ENCODE peak calls at places on chromosomes 13 and 19, in seven cellular contexts. Z is IMR-90, G is mesendoderm, D is H1, J is mesenchymal stem cell, N is H9, V is trophoblast cell. F is an unnamed sample.

GRCh38 chr19:44741841-44742352 is 6.6 kb upstream of the BCL3 start:
- DNase-seq in V (peak), Z (peak), D (no peak), N (peak), G (peak), J (peak), F (no peak)

GRCh38 chr13:43357435-43358065 is 334.2 kb downstream of the DNAJC15 start:
- DNase-seq in G (no peak), N (no peak), Z (no peak), J (no peak), D (no peak), V (no peak), F (no peak)

GRCh38 chr19:15534957-15535864 is 26.9 kb downstream of the CYP4F22 start:
- DNase-seq in Z (no peak), N (no peak), J (no peak), G (no peak), D (no peak), V (no peak), F (no peak)

GRCh38 chr13:112115403-112116091 is 48.6 kb downstream of the SOX1 start:
- DNase-seq in J (no peak), V (no peak), N (no peak), G (no peak), Z (no peak), D (no peak), F (no peak)

GRCh38 chr13:51271008-51271407 is 48.8 kb downstream of the FAM124A start:
- DNase-seq in D (no peak), J (no peak), V (no peak), N (peak), G (no peak), Z (no peak), F (no peak)

GRCh38 chr19:45994456-45994988 is 745 bp upstream of the CCDC61 start:
- DNase-seq in N (no peak), V (peak), G (no peak), Z (no peak), J (no peak), D (no peak), F (no peak)

GRCh38 chr19:38182536-38183210 is 41.3 kb downstream of the DPF1 start:
- DNase-seq in Z (no peak), G (no peak), N (no peak), D (no peak), V (no peak), J (no peak), F (no peak)

GRCh38 chr13:114015608-114016295 is 41.9 kb upstream of the C13orf46 start:
- DNase-seq in V (no peak), Z (peak), D (no peak), N (no peak), G (no peak), J (no peak), F (no peak)

GRCh38 chr13:91399189-91400093 is 1.0 kb downstream of the GPC5 start:
- DNase-seq in G (no peak), J (no peak), D (no peak), V (no peak), Z (no peak), N (no peak), F (no peak)

GRCh38 chr13:28575200-28575599 is 80.3 kb upstream of the FLT1 start:
- DNase-seq in Z (no peak), G (no peak), D (no peak), N (no peak), J (no peak), V (peak), F (no peak)

GRCh38 chr13:98239156-98240076 is 62.3 kb upstream of the RNF113B start:
- DNase-seq in V (no peak), J (no peak), Z (no peak), N (peak), G (no peak), D (peak), F (no peak)

GRCh38 chr13:35840991-35841604 is 290.1 kb downstream of the DCLK1 start:
- DNase-seq in D (no peak), Z (no peak), N (no peak), G (peak), J (no peak), V (no peak), F (no peak)

GRCh38 chr19:53818756-53819155 is 5.4 kb downstream of the NLRP12 start:
- DNase-seq in V (no peak), N (peak), D (no peak), G (peak), Z (no peak), J (no peak), F (no peak)

GRCh38 chr19:38318595-38319142 is 976 bp upstream of the KCNK6 start:
- DNase-seq in J (no peak), D (no peak), Z (no peak), G (no peak), V (no peak), N (no peak), F (no peak)

GRCh38 chr19:6225232-6225635 is 54.5 kb downstream of the MLLT1 start:
- DNase-seq in Z (no peak), V (no peak), D (no peak), G (no peak), N (no peak), J (no peak), F (no peak)

GRCh38 chr13:71619096-71619495 is 247.9 kb downstream of the DACH1 start:
- DNase-seq in V (no peak), D (no peak), G (no peak), Z (no peak), N (no peak), J (peak), F (no peak)

GRCh38 chr13:27274631-27275030 is 4.0 kb downstream of the RASL11A start:
- DNase-seq in V (no peak), D (no peak), J (no peak), G (no peak), Z (no peak), N (peak), F (no peak)

GRCh38 chr13:80011448-80012212 is 329.3 kb downstream of the SPRY2 start:
- DNase-seq in N (no peak), D (no peak), V (no peak), Z (no peak), G (no peak), J (no peak), F (no peak)

GRCh38 chr13:21675095-21676007 is 4.5 kb downstream of the FGF9 start:
- DNase-seq in J (no peak), V (peak), N (peak), Z (no peak), G (peak), D (no peak), F (peak)

GRCh38 chr13:33411312-33411711 is 125.8 kb upstream of the STARD13 start:
- DNase-seq in D (no peak), G (no peak), V (no peak), J (no peak), N (no peak), Z (no peak), F (no peak)

GRCh38 chr19:28556371-28556770 is 656.6 kb downstream of the UQCRFS1 start:
- DNase-seq in Z (no peak), V (no peak), D (no peak), G (no peak), N (peak), J (no peak), F (no peak)

GRCh38 chr19:21256722-21257121 is 72.5 kb downstream of the ZNF708 start:
- DNase-seq in D (peak), N (no peak), V (peak), G (peak), Z (peak), J (no peak), F (no peak)

GRCh38 chr19:17184381-17184841 is 30.7 kb upstream of the USE1 start:
- DNase-seq in Z (peak), N (no peak), G (no peak), D (no peak), V (peak), J (peak), F (no peak)

GRCh38 chr19:46197314-46198070 is 32.0 kb upstream of the IGFL1 start:
- DNase-seq in V (no peak), N (no peak), Z (no peak), J (no peak), G (no peak), D (no peak), F (no peak)

GRCh38 chr13:97327521-97328221 is 105.5 kb downstream of the MBNL2 start:
- DNase-seq in J (no peak), V (no peak), D (no peak), Z (peak), G (no peak), N (no peak), F (no peak)

GRCh38 chr19:19094513-19094912 is 30.7 kb downstream of the SLC25A42 start:
- DNase-seq in G (no peak), Z (no peak), J (no peak), N (no peak), D (no peak), V (peak), F (no peak)

GRCh38 chr19:43798026-43798545 is 4.2 kb downstream of the LYPD5 start:
- DNase-seq in N (no peak), Z (no peak), D (no peak), V (no peak), G (no peak), J (no peak), F (no peak)

GRCh38 chr19:18152817-18153554 is at the start of gene PIK3R2:
- DNase-seq in V (peak), Z (peak), N (peak), G (peak), D (peak), J (peak), F (peak)

GRCh38 chr13:45121421-45121820 is 1.1 kb downstream of the GTF2F2 start:
- DNase-seq in D (no peak), N (no peak), V (peak), Z (peak), J (peak), G (peak), F (no peak)

GRCh38 chr13:34412817-34413365 is 529.2 kb upstream of the NBEA start:
- DNase-seq in G (no peak), V (peak), J (peak), Z (no peak), D (no peak), N (no peak), F (no peak)

GRCh38 chr13:37001921-37002250 is 1.3 kb downstream of the EXOSC8 start:
- DNase-seq in Z (no peak), D (no peak), V (peak), N (no peak), J (peak), G (peak), F (no peak)

GRCh38 chr13:98476106-98476505 is 100.8 kb downstream of the STK24 start:
- DNase-seq in N (peak), V (no peak), D (no peak), J (no peak), Z (no peak), G (peak), F (no peak)

GRCh38 chr19:4390017-4390861 is 10.1 kb downstream of the SH3GL1 start:
- DNase-seq in Z (peak), G (peak), N (peak), D (peak), V (peak), J (peak), F (no peak)

GRCh38 chr19:4389511-4390016 is 10.8 kb downstream of the SH3GL1 start:
- DNase-seq in Z (no peak), N (no peak), D (no peak), G (no peak), J (no peak), V (no peak), F (no peak)

GRCh38 chr19:4386038-4386782 is 14.1 kb downstream of the SH3GL1 start:
- DNase-seq in D (no peak), V (no peak), J (no peak), G (no peak), Z (peak), N (no peak), F (no peak)

GRCh38 chr19:4389064-4389375 is 11.3 kb downstream of the SH3GL1 start:
- DNase-seq in G (no peak), D (no peak), N (no peak), Z (no peak), J (no peak), V (no peak), F (no peak)

GRCh38 chr19:4388171-4389063 is 11.9 kb downstream of the SH3GL1 start:
- DNase-seq in G (no peak), J (no peak), N (no peak), V (peak), D (no peak), Z (no peak), F (no peak)
- H3K9ac ChIP-seq in G (no peak), J (peak), N (no peak), V (no peak), D (no peak), Z (no peak), F (peak)

GRCh38 chr13:55820817-55821216 is 1319.9 kb upstream of the PRR20A start:
- DNase-seq in Z (no peak), G (no peak), V (no peak), D (no peak), N (no peak), J (no peak), F (no peak)

GRCh38 chr13:55815458-55816033 is 1325.2 kb upstream of the PRR20A start:
- DNase-seq in D (no peak), G (peak), V (peak), Z (no peak), N (no peak), J (no peak), F (no peak)

GRCh38 chr13:55816976-55817601 is 1323.6 kb upstream of the PRR20A start:
- DNase-seq in D (no peak), N (no peak), J (no peak), Z (no peak), G (no peak), V (no peak), F (no peak)
- H4K8ac ChIP-seq in D (no peak), N (no peak), J (no peak), Z (no peak), G (no peak), V (no peak), F (no peak)

GRCh38 chr13:110417537-110417908 is 110.4 kb downstream of the COL4A2 start:
- DNase-seq in G (no peak), D (no peak), N (no peak), V (no peak), Z (no peak), J (no peak), F (no peak)
- H3K4me2 ChIP-seq in G (no peak), D (no peak), N (no peak), V (no peak), Z (no peak), J (no peak), F (no peak)

GRCh38 chr19:39481676-39482075 is 1.0 kb downstream of the TIMM50 start:
- DNase-seq in J (no peak), Z (no peak), V (no peak), N (no peak), G (no peak), D (no peak), F (no peak)

GRCh38 chr19:39481229-39481545 is 549 bp downstream of the TIMM50 start:
- DNase-seq in N (no peak), Z (no peak), D (no peak), G (no peak), J (peak), V (no peak), F (no peak)

GRCh38 chr19:39483141-39483540 is 2.5 kb downstream of the TIMM50 start:
- DNase-seq in Z (no peak), V (no peak), N (no peak), D (no peak), J (no peak), G (no peak), F (no peak)

GRCh38 chr19:39480337-39481228 is at the start of gene TIMM50:
- DNase-seq in N (peak), D (peak), J (peak), Z (peak), G (peak), V (peak), F (peak)

DNA sequence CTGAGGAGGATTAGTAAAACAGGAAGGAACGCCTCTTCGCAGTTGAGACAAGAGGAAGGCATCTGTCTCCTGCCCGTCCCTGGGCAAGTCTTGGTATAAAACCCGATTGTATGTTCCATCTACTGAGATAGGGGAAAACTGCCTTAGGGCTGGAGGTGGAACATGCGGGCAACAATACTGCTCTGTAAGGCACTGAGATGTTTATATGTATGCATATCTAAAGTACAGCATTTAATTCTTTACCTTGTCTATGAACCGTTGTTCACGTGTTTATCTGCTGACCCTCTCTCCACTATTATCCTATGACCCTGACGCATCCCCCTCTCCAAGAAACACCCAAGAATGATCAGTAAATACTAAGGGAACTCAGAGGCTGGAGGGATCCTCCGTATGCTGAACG is 722 bp upstream of the TIMM50 start:
- DNase-seq in N (no peak), J (no peak), G (no peak), V (peak), D (no peak), Z (no peak), F (no peak)
- H3K9ac ChIP-seq in N (no peak), J (peak), G (peak), V (no peak), D (no peak), Z (no peak), F (no peak)

GRCh38 chr13:48571121-48571901 is 38.4 kb upstream of the RCBTB2 start:
- DNase-seq in D (no peak), J (peak), G (no peak), N (no peak), Z (peak), V (peak), F (no peak)
- H4K8ac ChIP-seq in D (no peak), J (peak), G (no peak), N (no peak), Z (peak), V (peak), F (no peak)

GRCh38 chr19:2619076-2619475 is 83.4 kb downstream of the GNG7 start:
- DNase-seq in N (no peak), D (no peak), V (no peak), G (no peak), J (no peak), Z (no peak), F (no peak)

GRCh38 chr19:2615782-2616181 is 86.7 kb downstream of the GNG7 start:
- DNase-seq in Z (no peak), D (no peak), N (no peak), V (no peak), J (no peak), G (no peak), F (no peak)

GRCh38 chr19:2618611-2619010 is 83.9 kb downstream of the GNG7 start:
- DNase-seq in Z (peak), V (peak), N (no peak), G (no peak), J (no peak), D (no peak), F (no peak)

GRCh38 chr19:2616741-2617392 is 85.6 kb downstream of the GNG7 start:
- DNase-seq in V (no peak), J (no peak), N (no peak), G (no peak), Z (no peak), D (no peak), F (no peak)

DNA sequence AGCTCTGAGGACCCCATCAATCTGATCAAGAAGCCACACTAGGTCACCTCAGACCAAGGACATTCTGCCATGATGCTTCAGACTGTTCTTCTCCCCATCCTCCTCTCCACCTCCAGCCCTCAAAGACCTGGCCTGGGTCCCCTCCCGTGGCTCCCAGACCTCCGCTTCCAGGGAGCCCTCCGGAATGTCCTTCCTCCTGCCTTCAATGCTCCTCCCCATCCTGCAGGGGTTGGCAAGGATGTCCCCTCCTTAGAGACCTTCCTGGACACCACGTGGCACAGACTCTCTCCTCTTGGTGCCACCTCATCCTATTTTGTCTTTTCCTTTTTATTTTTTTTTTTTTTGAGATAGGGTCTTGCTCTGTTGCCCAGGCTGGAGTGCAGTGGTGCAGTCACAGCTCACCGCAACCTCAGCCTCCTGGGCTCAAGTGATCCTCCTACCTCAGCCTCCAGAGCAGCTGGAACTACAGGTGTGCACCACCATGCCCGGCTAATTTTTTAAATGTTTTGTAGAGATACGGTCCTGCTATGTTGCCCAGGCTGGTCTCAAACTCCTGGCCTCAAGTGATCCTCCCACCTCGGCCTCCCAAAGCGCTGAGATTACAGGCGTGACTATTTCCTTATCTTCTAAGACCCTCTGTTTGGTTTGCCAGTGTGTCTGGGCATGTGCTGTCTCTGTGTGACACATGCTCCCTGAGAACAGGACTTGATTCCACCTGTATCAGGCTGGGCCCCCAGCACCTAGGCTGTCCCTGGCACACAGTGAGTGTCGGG is 84.9 kb downstream of the GNG7 start:
- DNase-seq in G (no peak), J (no peak), Z (no peak), V (peak), D (no peak), N (no peak), F (no peak)
- H3K4me2 ChIP-seq in G (no peak), J (no peak), Z (no peak), V (no peak), D (no peak), N (no peak), F (no peak)

GRCh38 chr13:50078512-50079277 is 63.5 kb downstream of the KCNRG start:
- DNase-seq in N (no peak), J (no peak), Z (no peak), G (no peak), D (no peak), V (no peak), F (no peak)
- H3K9ac ChIP-seq in N (no peak), J (peak), Z (no peak), G (no peak), D (no peak), V (no peak), F (no peak)

DNA sequence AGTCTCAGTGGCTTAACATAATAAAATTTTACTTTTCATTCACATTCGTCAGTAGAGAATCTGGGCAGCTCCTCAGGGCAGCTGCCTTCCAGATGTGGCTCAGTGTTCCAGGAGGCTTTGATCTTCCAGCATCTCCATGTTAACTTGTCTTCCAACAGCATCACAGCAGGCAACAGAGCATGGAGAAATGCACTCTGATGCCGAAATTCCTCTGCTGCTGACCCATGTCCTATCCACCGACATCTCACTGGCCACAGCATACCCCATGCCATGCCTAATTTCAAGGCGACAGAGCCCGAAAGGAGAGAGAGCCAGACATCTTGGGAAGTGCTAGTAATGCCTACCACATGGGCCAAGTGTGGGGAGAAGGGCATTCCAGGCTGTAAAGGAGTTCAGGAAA is 64.9 kb upstream of the MEDAG start:
- DNase-seq in N (no peak), D (no peak), V (no peak), J (no peak), Z (peak), G (no peak), F (no peak)
- H4K8ac ChIP-seq in N (no peak), D (no peak), V (no peak), J (peak), Z (no peak), G (no peak), F (no peak)

F was measured in neuronal stem cell.